ENCODE peak calls at places on chromosomes 12 and 14, in ten cellular contexts. One of them, this sample, is unnamed. For H3K4me1, the result is how much of the 10 kb centered on the place peaks cover.

GRCh38 chr12:109968032-109968420 is 28.1 kb downstream of the GIT2 start:
- DNase-seq in uterus: no peak
- DNase-seq in spleen: no peak
- DNase-seq in pancreas: no peak
- DNase-seq in adrenal gland: no peak
- DNase-seq in SK-N-SH: no peak
- DNase-seq in fibroblast of lung: no peak
- DNase-seq in endodermal cell: no peak
- DNase-seq in BE2C: no peak
- DNase-seq in mucosa of descending colon: no peak
- DNase-seq in this sample: no peak

GRCh38 chr12:90339837-90340236 is 615.1 kb downstream of the CCER1 start:
- DNase-seq in uterus: no peak
- DNase-seq in fibroblast of lung: peak
- DNase-seq in BE2C: no peak
- DNase-seq in endodermal cell: no peak
- DNase-seq in SK-N-SH: no peak
- DNase-seq in adrenal gland: no peak
- DNase-seq in mucosa of descending colon: no peak
- DNase-seq in pancreas: no peak
- DNase-seq in spleen: no peak
- DNase-seq in this sample: no peak

GRCh38 chr14:72243894-72244293 is 311.7 kb downstream of the RGS6 start:
- DNase-seq in fibroblast of lung: no peak
- DNase-seq in adrenal gland: no peak
- DNase-seq in uterus: no peak
- DNase-seq in pancreas: no peak
- DNase-seq in BE2C: no peak
- DNase-seq in spleen: no peak
- DNase-seq in SK-N-SH: no peak
- DNase-seq in mucosa of descending colon: no peak
- DNase-seq in endodermal cell: no peak
- DNase-seq in this sample: no peak

GRCh38 chr12:6465467-6466183 is 4.9 kb downstream of the VAMP1 start:
- DNase-seq in spleen: no peak
- DNase-seq in pancreas: no peak
- DNase-seq in fibroblast of lung: peak
- DNase-seq in adrenal gland: peak
- DNase-seq in BE2C: peak
- DNase-seq in endodermal cell: peak
- DNase-seq in mucosa of descending colon: peak
- DNase-seq in uterus: peak
- DNase-seq in SK-N-SH: peak
- DNase-seq in this sample: no peak

GRCh38 chr14:100981808-100982207 is 78.3 kb upstream of the RTL1 start:
- DNase-seq in spleen: no peak
- DNase-seq in SK-N-SH: no peak
- DNase-seq in mucosa of descending colon: no peak
- DNase-seq in pancreas: no peak
- DNase-seq in fibroblast of lung: no peak
- DNase-seq in adrenal gland: no peak
- DNase-seq in uterus: no peak
- DNase-seq in endodermal cell: no peak
- DNase-seq in BE2C: no peak
- DNase-seq in this sample: no peak

GRCh38 chr12:90290980-90291975 is 582.6 kb upstream of the ATP2B1 start:
- DNase-seq in SK-N-SH: no peak
- DNase-seq in spleen: no peak
- DNase-seq in BE2C: no peak
- DNase-seq in mucosa of descending colon: no peak
- DNase-seq in adrenal gland: peak
- DNase-seq in fibroblast of lung: peak
- DNase-seq in pancreas: no peak
- DNase-seq in uterus: no peak
- DNase-seq in endodermal cell: no peak
- DNase-seq in this sample: no peak

GRCh38 chr12:21528953-21529352 is 2.9 kb downstream of the SPX start:
- DNase-seq in fibroblast of lung: peak
- DNase-seq in BE2C: no peak
- DNase-seq in mucosa of descending colon: no peak
- DNase-seq in adrenal gland: no peak
- DNase-seq in SK-N-SH: no peak
- DNase-seq in spleen: no peak
- DNase-seq in endodermal cell: no peak
- DNase-seq in uterus: no peak
- DNase-seq in pancreas: no peak
- DNase-seq in this sample: no peak

GRCh38 chr14:103871596-103872480 is 24.5 kb upstream of the PPP1R13B start:
- DNase-seq in adrenal gland: no peak
- DNase-seq in uterus: peak
- DNase-seq in BE2C: no peak
- DNase-seq in SK-N-SH: no peak
- DNase-seq in endodermal cell: peak
- DNase-seq in pancreas: peak
- DNase-seq in mucosa of descending colon: peak
- DNase-seq in fibroblast of lung: no peak
- DNase-seq in spleen: peak
- DNase-seq in this sample: no peak

GRCh38 chr12:89038831-89039509 is 313.3 kb downstream of the DUSP6 start:
- DNase-seq in pancreas: no peak
- DNase-seq in uterus: no peak
- DNase-seq in fibroblast of lung: no peak
- DNase-seq in adrenal gland: no peak
- DNase-seq in SK-N-SH: no peak
- DNase-seq in endodermal cell: no peak
- DNase-seq in BE2C: no peak
- DNase-seq in mucosa of descending colon: no peak
- DNase-seq in spleen: no peak
- DNase-seq in this sample: no peak

GRCh38 chr14:24167527-24168114 is 4.3 kb upstream of the REC8 start:
- DNase-seq in fibroblast of lung: no peak
- DNase-seq in BE2C: no peak
- DNase-seq in uterus: no peak
- DNase-seq in SK-N-SH: no peak
- DNase-seq in mucosa of descending colon: no peak
- DNase-seq in pancreas: no peak
- DNase-seq in spleen: peak
- DNase-seq in endodermal cell: no peak
- DNase-seq in adrenal gland: no peak
- DNase-seq in this sample: no peak

GRCh38 chr12:88816201-88816600 is 235.9 kb upstream of the KITLG start:
- DNase-seq in endodermal cell: no peak
- DNase-seq in uterus: no peak
- DNase-seq in mucosa of descending colon: no peak
- DNase-seq in BE2C: no peak
- DNase-seq in adrenal gland: no peak
- DNase-seq in fibroblast of lung: peak
- DNase-seq in pancreas: no peak
- DNase-seq in spleen: no peak
- DNase-seq in SK-N-SH: no peak
- DNase-seq in this sample: no peak

GRCh38 chr14:28603606-28604005 is 163.0 kb upstream of the FOXG1 start:
- DNase-seq in fibroblast of lung: peak
- DNase-seq in mucosa of descending colon: no peak
- DNase-seq in BE2C: no peak
- DNase-seq in adrenal gland: no peak
- DNase-seq in pancreas: no peak
- DNase-seq in endodermal cell: no peak
- DNase-seq in spleen: no peak
- DNase-seq in SK-N-SH: no peak
- DNase-seq in uterus: no peak
- DNase-seq in this sample: no peak

GRCh38 chr14:57578427-57579220 is 85.0 kb upstream of the CCDC198 start:
- DNase-seq in mucosa of descending colon: no peak
- DNase-seq in fibroblast of lung: no peak
- DNase-seq in endodermal cell: no peak
- DNase-seq in pancreas: no peak
- DNase-seq in uterus: no peak
- DNase-seq in adrenal gland: no peak
- DNase-seq in BE2C: no peak
- DNase-seq in SK-N-SH: no peak
- DNase-seq in spleen: no peak
- DNase-seq in this sample: no peak

GRCh38 chr14:21068521-21069387 is 1.4 kb upstream of the ARHGEF40 start:
- DNase-seq in SK-N-SH: peak
- DNase-seq in endodermal cell: peak
- DNase-seq in adrenal gland: no peak
- DNase-seq in mucosa of descending colon: peak
- DNase-seq in fibroblast of lung: peak
- DNase-seq in uterus: peak
- DNase-seq in pancreas: no peak
- DNase-seq in BE2C: peak
- DNase-seq in spleen: peak
- DNase-seq in this sample: peak

GRCh38 chr14:21070083-21070609 is at the start of gene ARHGEF40:
- DNase-seq in mucosa of descending colon: peak
- DNase-seq in fibroblast of lung: peak
- DNase-seq in SK-N-SH: peak
- DNase-seq in adrenal gland: peak
- DNase-seq in BE2C: peak
- DNase-seq in endodermal cell: peak
- DNase-seq in pancreas: peak
- DNase-seq in uterus: peak
- DNase-seq in spleen: peak
- DNase-seq in this sample: no peak

GRCh38 chr14:21069388-21070082 is 569 bp upstream of the ARHGEF40 start:
- DNase-seq in pancreas: peak
- DNase-seq in mucosa of descending colon: peak
- DNase-seq in BE2C: peak
- DNase-seq in spleen: no peak
- DNase-seq in uterus: peak
- DNase-seq in SK-N-SH: peak
- DNase-seq in fibroblast of lung: peak
- DNase-seq in endodermal cell: peak
- DNase-seq in adrenal gland: no peak
- DNase-seq in this sample: no peak

GRCh38 chr14:21063479-21063878 is 5.9 kb downstream of the RNASE8 start:
- DNase-seq in uterus: no peak
- DNase-seq in mucosa of descending colon: no peak
- DNase-seq in pancreas: no peak
- DNase-seq in fibroblast of lung: peak
- DNase-seq in SK-N-SH: no peak
- DNase-seq in endodermal cell: no peak
- DNase-seq in BE2C: no peak
- DNase-seq in spleen: no peak
- DNase-seq in adrenal gland: no peak
- DNase-seq in this sample: no peak

DNA sequence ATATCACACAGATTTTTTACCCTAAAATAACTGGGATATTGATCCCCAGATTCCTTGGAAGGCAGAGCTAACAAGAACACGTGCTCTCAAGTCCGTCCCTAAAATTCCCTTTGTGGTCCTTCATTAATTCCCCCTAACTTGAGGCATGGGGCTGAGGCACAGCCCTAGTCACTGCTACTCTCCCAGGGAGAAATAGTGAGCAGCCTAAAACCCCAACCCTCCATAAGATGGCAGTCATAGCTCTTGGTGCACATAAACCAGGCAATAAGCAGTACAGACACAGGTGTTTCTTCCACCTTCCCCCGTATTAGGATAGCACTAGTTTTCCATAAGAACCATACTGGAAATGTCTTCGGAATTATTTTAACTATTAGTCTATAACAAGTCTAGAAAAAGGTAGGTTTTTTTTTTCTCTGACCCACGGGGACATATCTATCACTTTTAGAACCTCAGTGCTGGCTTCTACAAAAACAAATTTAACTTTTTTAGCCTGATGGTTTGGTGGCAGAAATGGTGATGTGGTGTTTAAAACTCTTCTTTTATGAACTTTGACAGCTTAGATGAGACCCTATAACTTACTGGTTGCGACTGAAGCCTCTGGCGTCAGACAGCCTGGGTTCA is 3.1 kb upstream of the ARHGEF40 start:
- DNase-seq in fibroblast of lung: peak
- DNase-seq in spleen: no peak
- DNase-seq in endodermal cell: no peak
- DNase-seq in adrenal gland: no peak
- DNase-seq in SK-N-SH: no peak
- DNase-seq in BE2C: no peak
- DNase-seq in mucosa of descending colon: peak
- DNase-seq in uterus: no peak
- DNase-seq in pancreas: no peak
- DNase-seq in this sample: no peak
- TF ChIP-seq CTCF in fibroblast of lung: peak
- TF ChIP-seq CTCF in spleen: no peak
- TF ChIP-seq CTCF in endodermal cell: peak
- TF ChIP-seq CTCF in adrenal gland: no peak
- TF ChIP-seq CTCF in SK-N-SH: peak
- TF ChIP-seq CTCF in BE2C: peak
- TF ChIP-seq CTCF in mucosa of descending colon: no peak
- TF ChIP-seq CTCF in uterus: no peak
- TF ChIP-seq CTCF in pancreas: no peak
- TF ChIP-seq CTCF in this sample: no peak

GRCh38 chr12:55636116-55636655 is 506 bp upstream of the OR10P1 start:
- DNase-seq in endodermal cell: peak
- DNase-seq in BE2C: no peak
- DNase-seq in spleen: no peak
- DNase-seq in adrenal gland: no peak
- DNase-seq in pancreas: no peak
- DNase-seq in mucosa of descending colon: no peak
- DNase-seq in fibroblast of lung: no peak
- DNase-seq in SK-N-SH: no peak
- DNase-seq in uterus: no peak
- DNase-seq in this sample: no peak
- H3K4me3 ChIP-seq in endodermal cell: no peak
- H3K4me3 ChIP-seq in BE2C: no peak
- H3K4me3 ChIP-seq in spleen: no peak
- H3K4me3 ChIP-seq in adrenal gland: no peak
- H3K4me3 ChIP-seq in pancreas: no peak
- H3K4me3 ChIP-seq in mucosa of descending colon: no peak
- H3K4me3 ChIP-seq in fibroblast of lung: no peak
- H3K4me3 ChIP-seq in SK-N-SH: no peak
- H3K4me3 ChIP-seq in uterus: no peak
- H3K4me3 ChIP-seq in this sample: no peak

DNA sequence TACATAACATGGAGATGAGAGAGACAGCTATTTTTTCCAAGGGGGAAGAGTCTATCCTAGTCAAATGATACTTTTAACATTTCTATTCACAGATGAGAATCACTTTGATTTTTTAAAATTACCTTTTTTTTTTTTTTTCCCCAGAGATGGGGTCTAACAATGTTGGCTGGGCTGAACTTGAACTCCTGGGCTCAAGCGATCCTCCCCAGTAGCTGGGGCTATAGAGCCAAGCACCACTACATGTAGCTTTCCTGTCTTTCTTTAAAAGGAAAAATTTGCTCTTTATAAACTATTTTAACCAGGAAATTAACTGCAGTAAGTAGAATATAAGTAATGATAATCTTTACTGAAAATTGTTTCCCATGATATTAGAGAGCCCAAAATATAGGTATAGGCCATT is 3.3 kb downstream of the PRICKLE1 start:
- DNase-seq in SK-N-SH: no peak
- DNase-seq in mucosa of descending colon: no peak
- DNase-seq in uterus: no peak
- DNase-seq in pancreas: no peak
- DNase-seq in adrenal gland: no peak
- DNase-seq in fibroblast of lung: no peak
- DNase-seq in endodermal cell: no peak
- DNase-seq in spleen: no peak
- DNase-seq in BE2C: no peak
- DNase-seq in this sample: no peak
- H3K4me1 ChIP-seq in SK-N-SH: under half
- H3K4me1 ChIP-seq in mucosa of descending colon: under half
- H3K4me1 ChIP-seq in uterus: under half
- H3K4me1 ChIP-seq in pancreas: under half
- H3K4me1 ChIP-seq in adrenal gland: under half
- H3K4me1 ChIP-seq in fibroblast of lung: under half
- H3K4me1 ChIP-seq in endodermal cell: under half
- H3K4me1 ChIP-seq in spleen: under half
- H3K4me1 ChIP-seq in BE2C: under half
- H3K4me1 ChIP-seq in this sample: half or more

GRCh38 chr14:47044841-47045240 is 393.3 kb upstream of the RPL10L start:
- DNase-seq in SK-N-SH: no peak
- DNase-seq in mucosa of descending colon: no peak
- DNase-seq in fibroblast of lung: no peak
- DNase-seq in uterus: no peak
- DNase-seq in adrenal gland: no peak
- DNase-seq in BE2C: peak
- DNase-seq in spleen: no peak
- DNase-seq in endodermal cell: peak
- DNase-seq in pancreas: no peak
- DNase-seq in this sample: no peak
- TF ChIP-seq CTCF in SK-N-SH: peak
- TF ChIP-seq CTCF in mucosa of descending colon: no peak
- TF ChIP-seq CTCF in fibroblast of lung: no peak
- TF ChIP-seq CTCF in uterus: no peak
- TF ChIP-seq CTCF in adrenal gland: peak
- TF ChIP-seq CTCF in BE2C: peak
- TF ChIP-seq CTCF in spleen: no peak
- TF ChIP-seq CTCF in endodermal cell: peak
- TF ChIP-seq CTCF in pancreas: no peak
- TF ChIP-seq CTCF in this sample: no peak